ENCODE peak calls at places on chromosomes 11 and 22, in eight cellular contexts. One of them, this sample, is unnamed.

GRCh38 chr22:23501244-23501643 is 78.8 kb downstream of the IGLL1 start:
- DNase-seq in fibroblast of mammary gland: no peak
- DNase-seq in heart left ventricle: no peak
- DNase-seq in PC-9: no peak
- DNase-seq in gastrocnemius medialis: no peak
- DNase-seq in heart right ventricle: no peak
- DNase-seq in bronchial epithelial cell: peak
- DNase-seq in body of pancreas: no peak
- DNase-seq in this sample: no peak

GRCh38 chr11:72195518-72195917 is 3.6 kb downstream of the FOLR1 start:
- DNase-seq in heart right ventricle: no peak
- DNase-seq in gastrocnemius medialis: no peak
- DNase-seq in PC-9: no peak
- DNase-seq in bronchial epithelial cell: no peak
- DNase-seq in heart left ventricle: no peak
- DNase-seq in fibroblast of mammary gland: no peak
- DNase-seq in body of pancreas: no peak
- DNase-seq in this sample: no peak

GRCh38 chr11:68843052-68843561 is 1.4 kb upstream of the CPT1A start:
- DNase-seq in heart left ventricle: no peak
- DNase-seq in bronchial epithelial cell: no peak
- DNase-seq in gastrocnemius medialis: no peak
- DNase-seq in heart right ventricle: no peak
- DNase-seq in PC-9: peak
- DNase-seq in body of pancreas: no peak
- DNase-seq in fibroblast of mammary gland: peak
- DNase-seq in this sample: peak

GRCh38 chr22:25966448-25966913 is 202.8 kb upstream of the SEZ6L start:
- DNase-seq in gastrocnemius medialis: no peak
- DNase-seq in PC-9: no peak
- DNase-seq in body of pancreas: no peak
- DNase-seq in heart right ventricle: no peak
- DNase-seq in bronchial epithelial cell: no peak
- DNase-seq in fibroblast of mammary gland: no peak
- DNase-seq in heart left ventricle: no peak
- DNase-seq in this sample: no peak

GRCh38 chr22:27843441-27843840 is 41.9 kb upstream of the MN1 start:
- DNase-seq in gastrocnemius medialis: no peak
- DNase-seq in heart right ventricle: no peak
- DNase-seq in heart left ventricle: no peak
- DNase-seq in fibroblast of mammary gland: no peak
- DNase-seq in body of pancreas: no peak
- DNase-seq in PC-9: no peak
- DNase-seq in bronchial epithelial cell: no peak
- DNase-seq in this sample: no peak

GRCh38 chr11:9825315-9825714 is 161.4 kb downstream of the SWAP70 start:
- DNase-seq in heart right ventricle: no peak
- DNase-seq in bronchial epithelial cell: peak
- DNase-seq in heart left ventricle: no peak
- DNase-seq in PC-9: no peak
- DNase-seq in body of pancreas: no peak
- DNase-seq in gastrocnemius medialis: no peak
- DNase-seq in fibroblast of mammary gland: peak
- DNase-seq in this sample: peak

GRCh38 chr22:49300241-49300640 is 527.4 kb downstream of the BRD1 start:
- DNase-seq in body of pancreas: peak
- DNase-seq in heart right ventricle: no peak
- DNase-seq in fibroblast of mammary gland: no peak
- DNase-seq in bronchial epithelial cell: no peak
- DNase-seq in gastrocnemius medialis: no peak
- DNase-seq in heart left ventricle: no peak
- DNase-seq in PC-9: no peak
- DNase-seq in this sample: no peak

GRCh38 chr11:86955674-86956522 is 703 bp upstream of the FZD4 start:
- DNase-seq in heart left ventricle: peak
- DNase-seq in body of pancreas: peak
- DNase-seq in PC-9: peak
- DNase-seq in bronchial epithelial cell: peak
- DNase-seq in heart right ventricle: peak
- DNase-seq in fibroblast of mammary gland: peak
- DNase-seq in gastrocnemius medialis: peak
- DNase-seq in this sample: peak

GRCh38 chr11:61926235-61926634 is 8.9 kb upstream of the RAB3IL1 start:
- DNase-seq in body of pancreas: no peak
- DNase-seq in PC-9: no peak
- DNase-seq in gastrocnemius medialis: no peak
- DNase-seq in bronchial epithelial cell: no peak
- DNase-seq in heart left ventricle: no peak
- DNase-seq in fibroblast of mammary gland: no peak
- DNase-seq in heart right ventricle: no peak
- DNase-seq in this sample: no peak

GRCh38 chr11:16013649-16014275 is 342.6 kb downstream of the SOX6 start:
- DNase-seq in body of pancreas: no peak
- DNase-seq in fibroblast of mammary gland: peak
- DNase-seq in heart left ventricle: no peak
- DNase-seq in gastrocnemius medialis: no peak
- DNase-seq in bronchial epithelial cell: no peak
- DNase-seq in heart right ventricle: no peak
- DNase-seq in PC-9: no peak
- DNase-seq in this sample: peak

GRCh38 chr11:109298865-109299264 is 123.1 kb upstream of the C11orf87 start:
- DNase-seq in fibroblast of mammary gland: peak
- DNase-seq in body of pancreas: no peak
- DNase-seq in heart left ventricle: no peak
- DNase-seq in PC-9: no peak
- DNase-seq in bronchial epithelial cell: no peak
- DNase-seq in gastrocnemius medialis: no peak
- DNase-seq in heart right ventricle: no peak
- DNase-seq in this sample: no peak

GRCh38 chr22:42332089-42332488 is 61.6 kb upstream of the TCF20 start:
- DNase-seq in body of pancreas: no peak
- DNase-seq in heart right ventricle: no peak
- DNase-seq in gastrocnemius medialis: no peak
- DNase-seq in bronchial epithelial cell: no peak
- DNase-seq in fibroblast of mammary gland: no peak
- DNase-seq in heart left ventricle: no peak
- DNase-seq in PC-9: no peak
- DNase-seq in this sample: no peak

GRCh38 chr11:65380460-65381126 is 1.9 kb downstream of the SLC25A45 start:
- DNase-seq in fibroblast of mammary gland: no peak
- DNase-seq in bronchial epithelial cell: no peak
- DNase-seq in heart right ventricle: no peak
- DNase-seq in PC-9: no peak
- DNase-seq in body of pancreas: peak
- DNase-seq in heart left ventricle: no peak
- DNase-seq in gastrocnemius medialis: no peak
- DNase-seq in this sample: no peak
- TF ChIP-seq CTCF in fibroblast of mammary gland: no peak
- TF ChIP-seq CTCF in bronchial epithelial cell: no peak
- TF ChIP-seq CTCF in heart right ventricle: no peak
- TF ChIP-seq CTCF in PC-9: no peak
- TF ChIP-seq CTCF in body of pancreas: peak
- TF ChIP-seq CTCF in heart left ventricle: no peak
- TF ChIP-seq CTCF in gastrocnemius medialis: no peak
- TF ChIP-seq CTCF in this sample: no peak

GRCh38 chr11:45213717-45214116 is 67.3 kb downstream of the PRDM11 start:
- DNase-seq in gastrocnemius medialis: no peak
- DNase-seq in PC-9: no peak
- DNase-seq in bronchial epithelial cell: no peak
- DNase-seq in fibroblast of mammary gland: no peak
- DNase-seq in heart left ventricle: no peak
- DNase-seq in body of pancreas: no peak
- DNase-seq in heart right ventricle: no peak
- DNase-seq in this sample: no peak

GRCh38 chr11:45210846-45211245 is 64.4 kb downstream of the PRDM11 start:
- DNase-seq in heart left ventricle: no peak
- DNase-seq in PC-9: no peak
- DNase-seq in heart right ventricle: no peak
- DNase-seq in fibroblast of mammary gland: no peak
- DNase-seq in bronchial epithelial cell: no peak
- DNase-seq in gastrocnemius medialis: no peak
- DNase-seq in body of pancreas: no peak
- DNase-seq in this sample: no peak

GRCh38 chr11:45211732-45212131 is 65.3 kb downstream of the PRDM11 start:
- DNase-seq in PC-9: no peak
- DNase-seq in gastrocnemius medialis: no peak
- DNase-seq in fibroblast of mammary gland: no peak
- DNase-seq in heart right ventricle: no peak
- DNase-seq in bronchial epithelial cell: no peak
- DNase-seq in heart left ventricle: no peak
- DNase-seq in body of pancreas: no peak
- DNase-seq in this sample: no peak

GRCh38 chr11:45213316-45213665 is 66.9 kb downstream of the PRDM11 start:
- DNase-seq in bronchial epithelial cell: no peak
- DNase-seq in PC-9: no peak
- DNase-seq in heart right ventricle: no peak
- DNase-seq in heart left ventricle: no peak
- DNase-seq in gastrocnemius medialis: no peak
- DNase-seq in body of pancreas: no peak
- DNase-seq in fibroblast of mammary gland: no peak
- DNase-seq in this sample: no peak

DNA sequence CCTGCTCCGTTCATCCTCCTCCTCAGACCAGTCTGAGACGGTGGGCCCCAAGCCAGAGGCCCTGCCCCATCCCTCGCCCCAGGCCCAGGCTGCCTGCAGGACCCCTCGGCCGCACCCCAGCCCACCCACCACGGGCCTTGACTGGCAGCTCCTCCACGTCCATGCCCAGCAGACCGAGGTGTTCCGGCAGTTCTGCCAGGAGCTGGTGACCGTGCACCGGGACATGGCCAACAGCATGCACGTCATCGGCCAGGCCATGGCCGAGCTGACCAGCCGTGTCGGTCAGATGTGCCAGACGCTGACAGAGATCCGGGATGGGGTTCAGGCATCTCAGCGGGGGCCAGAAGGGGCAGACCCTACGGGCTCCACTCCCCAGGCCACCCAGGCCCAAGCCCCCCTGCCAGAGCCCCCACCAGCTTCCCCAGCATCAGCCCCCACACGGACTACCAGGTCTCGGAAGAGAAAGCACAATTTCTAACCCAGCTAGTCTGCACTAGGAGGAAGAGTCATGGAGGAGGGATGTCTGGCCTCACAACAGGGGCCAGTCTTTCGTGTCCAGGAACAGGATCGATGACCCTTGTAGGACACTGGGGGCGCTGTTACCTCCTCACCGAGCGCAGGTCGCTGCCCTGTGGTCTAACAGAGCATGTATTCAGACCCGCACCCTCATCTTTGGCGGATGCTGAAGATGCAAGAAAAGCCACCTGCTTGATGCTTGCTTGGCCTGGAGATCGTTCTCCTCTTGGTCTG is 66.3 kb downstream of the PRDM11 start:
- DNase-seq in heart left ventricle: no peak
- DNase-seq in fibroblast of mammary gland: no peak
- DNase-seq in body of pancreas: no peak
- DNase-seq in heart right ventricle: no peak
- DNase-seq in PC-9: no peak
- DNase-seq in gastrocnemius medialis: no peak
- DNase-seq in bronchial epithelial cell: no peak
- DNase-seq in this sample: no peak
- TF ChIP-seq CTCF in heart left ventricle: no peak
- TF ChIP-seq CTCF in fibroblast of mammary gland: no peak
- TF ChIP-seq CTCF in body of pancreas: no peak
- TF ChIP-seq CTCF in heart right ventricle: no peak
- TF ChIP-seq CTCF in PC-9: no peak
- TF ChIP-seq CTCF in gastrocnemius medialis: no peak
- TF ChIP-seq CTCF in bronchial epithelial cell: no peak
- TF ChIP-seq CTCF in this sample: no peak

GRCh38 chr11:70167723-70168404 is 35.2 kb upstream of the FADD start:
- DNase-seq in body of pancreas: no peak
- DNase-seq in PC-9: no peak
- DNase-seq in fibroblast of mammary gland: no peak
- DNase-seq in heart right ventricle: no peak
- DNase-seq in heart left ventricle: no peak
- DNase-seq in gastrocnemius medialis: no peak
- DNase-seq in bronchial epithelial cell: peak
- DNase-seq in this sample: no peak
- TF ChIP-seq CTCF in body of pancreas: no peak
- TF ChIP-seq CTCF in PC-9: no peak
- TF ChIP-seq CTCF in fibroblast of mammary gland: no peak
- TF ChIP-seq CTCF in heart right ventricle: no peak
- TF ChIP-seq CTCF in heart left ventricle: no peak
- TF ChIP-seq CTCF in gastrocnemius medialis: no peak
- TF ChIP-seq CTCF in bronchial epithelial cell: no peak
- TF ChIP-seq CTCF in this sample: no peak

GRCh38 chr11:65315866-65316233 is 1.2 kb downstream of the CDC42EP2 start:
- DNase-seq in body of pancreas: no peak
- DNase-seq in heart right ventricle: no peak
- DNase-seq in fibroblast of mammary gland: no peak
- DNase-seq in gastrocnemius medialis: no peak
- DNase-seq in bronchial epithelial cell: no peak
- DNase-seq in heart left ventricle: no peak
- DNase-seq in PC-9: no peak
- DNase-seq in this sample: no peak

GRCh38 chr11:65316979-65317786 is 2.5 kb downstream of the CDC42EP2 start:
- DNase-seq in bronchial epithelial cell: peak
- DNase-seq in fibroblast of mammary gland: peak
- DNase-seq in heart left ventricle: peak
- DNase-seq in heart right ventricle: peak
- DNase-seq in body of pancreas: peak
- DNase-seq in gastrocnemius medialis: peak
- DNase-seq in PC-9: peak
- DNase-seq in this sample: peak

GRCh38 chr11:65316311-65316978 is 1.8 kb downstream of the CDC42EP2 start:
- DNase-seq in body of pancreas: no peak
- DNase-seq in gastrocnemius medialis: peak
- DNase-seq in heart left ventricle: peak
- DNase-seq in bronchial epithelial cell: peak
- DNase-seq in PC-9: peak
- DNase-seq in fibroblast of mammary gland: peak
- DNase-seq in heart right ventricle: peak
- DNase-seq in this sample: peak

GRCh38 chr11:65315204-65315865 is 669 bp downstream of the CDC42EP2 start:
- DNase-seq in gastrocnemius medialis: peak
- DNase-seq in heart left ventricle: peak
- DNase-seq in heart right ventricle: peak
- DNase-seq in PC-9: peak
- DNase-seq in body of pancreas: peak
- DNase-seq in fibroblast of mammary gland: peak
- DNase-seq in bronchial epithelial cell: no peak
- DNase-seq in this sample: peak

DNA sequence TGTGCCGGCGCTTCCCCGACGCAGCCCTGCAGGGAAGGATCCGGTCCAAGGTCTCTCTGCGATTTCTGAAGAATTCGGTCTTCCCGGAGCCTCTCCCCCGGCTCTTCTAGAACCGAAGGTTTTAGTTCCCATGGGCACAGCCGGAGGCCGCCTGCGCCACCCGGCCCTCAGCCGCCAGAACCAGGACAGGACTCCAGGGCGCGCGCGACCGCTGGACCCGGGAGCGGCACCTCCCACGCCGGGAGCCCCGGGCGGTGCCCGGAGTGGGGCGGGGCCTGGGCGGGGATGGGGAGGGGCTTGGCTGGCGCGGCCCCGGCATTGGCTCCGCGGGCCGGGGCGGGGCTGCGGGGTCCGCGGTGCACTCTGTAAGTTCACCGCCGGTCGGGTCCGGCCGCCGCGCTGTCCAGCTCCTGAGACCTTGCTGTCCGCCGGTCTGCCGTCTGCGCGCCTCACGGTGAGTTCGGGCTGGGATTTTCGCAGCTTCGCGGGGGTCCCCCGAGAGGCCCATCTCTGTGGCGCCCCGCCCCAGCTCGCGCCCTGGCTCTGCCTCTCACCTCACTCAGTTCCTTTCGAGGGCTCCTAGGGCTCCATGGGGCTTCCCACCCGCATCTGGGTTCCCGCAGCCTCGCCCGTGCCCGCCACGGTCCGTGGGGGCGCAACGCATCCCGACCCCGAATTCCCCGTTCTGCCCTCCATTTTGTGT is at the start of gene CDC42EP2:
- DNase-seq in bronchial epithelial cell: peak
- DNase-seq in body of pancreas: peak
- DNase-seq in heart right ventricle: peak
- DNase-seq in fibroblast of mammary gland: peak
- DNase-seq in PC-9: peak
- DNase-seq in gastrocnemius medialis: peak
- DNase-seq in heart left ventricle: peak
- DNase-seq in this sample: peak
- TF ChIP-seq CTCF in bronchial epithelial cell: no peak
- TF ChIP-seq CTCF in body of pancreas: peak
- TF ChIP-seq CTCF in heart right ventricle: no peak
- TF ChIP-seq CTCF in fibroblast of mammary gland: no peak
- TF ChIP-seq CTCF in PC-9: no peak
- TF ChIP-seq CTCF in gastrocnemius medialis: no peak
- TF ChIP-seq CTCF in heart left ventricle: peak
- TF ChIP-seq CTCF in this sample: no peak